ENCODE peak calls at places on chromosomes 2 and 18, in nine cellular contexts. U, C, H, X, L, M, O, S and I are unnamed samples.

GRCh38 chr2:16709769-16710168 is 44.1 kb upstream of the CYRIA start:
- DNase-seq in M (no peak), S (no peak), C (no peak), X (no peak), H (no peak), O (no peak), U (peak; percentile 36), L (no peak), I (no peak)

GRCh38 chr2:222305510-222306392 is 7.0 kb upstream of the PAX3 start:
- DNase-seq in O (no peak), X (no peak), C (no peak), L (no peak), M (no peak), H (peak; percentile 18), U (no peak), S (peak; percentile 64), I (no peak)

GRCh38 chr18:68714356-68714706 is 577 bp downstream of the TMX3 start:
- DNase-seq in X (no peak), H (no peak), O (no peak), C (peak; percentile 17), L (no peak), M (no peak), U (peak; percentile 21), S (peak; percentile 22), I (peak; percentile 32)

GRCh38 chr2:132589060-132589765 is 80.8 kb downstream of the LYPD1 start:
- DNase-seq in C (no peak), O (no peak), X (peak; percentile 4), L (no peak), M (no peak), U (no peak), H (no peak), S (no peak), I (no peak)

GRCh38 chr2:154495455-154495868 is 203.0 kb upstream of the KCNJ3 start:
- DNase-seq in X (no peak), M (no peak), O (no peak), C (no peak), S (no peak), L (no peak), H (no peak), U (no peak), I (no peak)

GRCh38 chr2:202114798-202115197 is 41.7 kb downstream of the KIAA2012 start:
- DNase-seq in U (no peak), L (no peak), X (no peak), M (no peak), C (no peak), O (no peak), S (no peak), H (no peak), I (no peak)

GRCh38 chr2:159093496-159093895 is 125.1 kb downstream of the TANC1 start:
- DNase-seq in X (no peak), H (no peak), U (no peak), M (no peak), L (no peak), O (no peak), S (no peak), C (no peak), I (no peak)

GRCh38 chr2:240858321-240858720 is 10.3 kb upstream of the AGXT start:
- DNase-seq in U (no peak), L (no peak), O (no peak), C (no peak), S (no peak), M (no peak), H (no peak), X (no peak), I (no peak)

GRCh38 chr18:71398530-71398929 is 1109.7 kb downstream of the SOCS6 start:
- DNase-seq in U (no peak), M (peak; percentile 19), O (no peak), X (peak; percentile 45), C (peak; percentile 15), L (no peak), H (peak; percentile 37), S (no peak), I (no peak)

GRCh38 chr18:50637961-50638622 is 78.2 kb downstream of the MAPK4 start:
- DNase-seq in M (no peak), X (no peak), S (no peak), U (no peak), L (no peak), C (no peak), O (no peak), H (no peak), I (no peak)

GRCh38 chr18:57134564-57135211 is 12.2 kb upstream of the BOD1L2 start:
- DNase-seq in O (no peak), H (peak; percentile 1), M (no peak), U (no peak), L (no peak), X (no peak), S (no peak), C (no peak), I (no peak)

GRCh38 chr18:57141208-57142129 is 5.4 kb upstream of the BOD1L2 start:
- DNase-seq in O (no peak), M (no peak), C (no peak), U (no peak), S (no peak), X (no peak), L (no peak), H (no peak), I (no peak)

GRCh38 chr18:57137847-57138246 is 9.0 kb upstream of the BOD1L2 start:
- DNase-seq in X (no peak), S (no peak), C (no peak), O (no peak), L (no peak), U (no peak), M (no peak), H (no peak), I (no peak)

GRCh38 chr18:57131782-57132181 is 15.1 kb upstream of the BOD1L2 start:
- DNase-seq in X (no peak), C (no peak), M (no peak), O (no peak), S (no peak), H (no peak), L (no peak), U (no peak), I (no peak)

GRCh38 chr18:57135705-57136104 is 11.2 kb upstream of the BOD1L2 start:
- DNase-seq in X (no peak), H (no peak), M (no peak), U (no peak), C (no peak), L (no peak), O (no peak), S (no peak), I (no peak)
- TF ChIP-seq CTCF in X (peak; percentile 24), H (peak; percentile 43), M (no peak), U (no peak), C (no peak), L (no peak), O (no peak), S (peak; percentile 49), I (no peak)

GRCh38 chr2:34266908-34267697 is 668.0 kb upstream of the FAM98A start:
- DNase-seq in O (no peak), U (no peak), C (no peak), L (no peak), H (no peak), M (no peak), X (peak; percentile 21), S (no peak), I (no peak)

DNA sequence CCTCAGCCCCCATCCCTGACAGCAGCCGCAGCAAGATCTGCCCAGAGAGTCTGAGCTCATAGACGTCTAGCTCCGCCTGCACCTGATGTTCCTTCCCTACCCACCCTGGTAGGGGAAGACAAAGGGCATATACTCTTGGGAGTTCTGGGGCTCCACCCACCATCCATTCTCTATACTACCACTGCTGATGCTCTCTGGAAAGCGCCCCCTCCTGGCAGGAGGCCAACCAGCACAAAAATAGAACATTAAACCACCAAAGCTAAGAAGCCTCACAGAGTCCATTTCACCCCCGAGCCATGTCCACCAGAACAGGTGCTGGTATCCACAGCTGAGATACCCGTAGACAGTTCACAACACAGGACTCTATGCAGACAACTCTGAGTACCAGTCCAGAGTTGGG is 662.6 kb upstream of the FAM98A start:
- DNase-seq in L (no peak), C (no peak), O (no peak), S (no peak), U (no peak), X (peak; percentile 7), M (no peak), H (no peak), I (no peak)
- TF ChIP-seq CTCF in L (no peak), C (no peak), O (no peak), S (peak; percentile 17), U (no peak), X (no peak), M (no peak), H (no peak), I (no peak)

GRCh38 chr18:7224198-7224597 is 6.7 kb upstream of the LRRC30 start:
- DNase-seq in L (no peak), O (no peak), M (no peak), H (no peak), S (no peak), X (no peak), C (no peak), U (no peak), I (no peak)

GRCh38 chr18:7221424-7222155 is 9.3 kb upstream of the LRRC30 start:
- DNase-seq in L (no peak), X (peak; percentile 23), H (peak; percentile 70), U (no peak), M (peak; percentile 54), O (peak; percentile 55), C (peak; percentile 12), S (peak; percentile 67), I (peak; percentile 28)
- TF ChIP-seq CTCF in L (peak; percentile 20), X (peak; percentile 62), H (peak; percentile 76), U (no peak), M (peak; percentile 91), O (peak; percentile 81), C (no peak), S (peak; percentile 61), I (peak; percentile 69)

GRCh38 chr2:212153923-212154322 is 384.7 kb downstream of the ERBB4 start:
- DNase-seq in X (no peak), U (no peak), L (no peak), M (no peak), S (no peak), O (no peak), H (no peak), C (no peak), I (no peak)

GRCh38 chr2:212142616-212143015 is 396.0 kb downstream of the ERBB4 start:
- DNase-seq in M (no peak), C (no peak), O (no peak), S (no peak), H (no peak), L (no peak), X (no peak), U (no peak), I (no peak)

GRCh38 chr2:212145111-212145510 is 393.5 kb downstream of the ERBB4 start:
- DNase-seq in M (no peak), C (no peak), S (no peak), X (no peak), H (peak; percentile 74), O (no peak), L (no peak), U (no peak), I (no peak)

DNA sequence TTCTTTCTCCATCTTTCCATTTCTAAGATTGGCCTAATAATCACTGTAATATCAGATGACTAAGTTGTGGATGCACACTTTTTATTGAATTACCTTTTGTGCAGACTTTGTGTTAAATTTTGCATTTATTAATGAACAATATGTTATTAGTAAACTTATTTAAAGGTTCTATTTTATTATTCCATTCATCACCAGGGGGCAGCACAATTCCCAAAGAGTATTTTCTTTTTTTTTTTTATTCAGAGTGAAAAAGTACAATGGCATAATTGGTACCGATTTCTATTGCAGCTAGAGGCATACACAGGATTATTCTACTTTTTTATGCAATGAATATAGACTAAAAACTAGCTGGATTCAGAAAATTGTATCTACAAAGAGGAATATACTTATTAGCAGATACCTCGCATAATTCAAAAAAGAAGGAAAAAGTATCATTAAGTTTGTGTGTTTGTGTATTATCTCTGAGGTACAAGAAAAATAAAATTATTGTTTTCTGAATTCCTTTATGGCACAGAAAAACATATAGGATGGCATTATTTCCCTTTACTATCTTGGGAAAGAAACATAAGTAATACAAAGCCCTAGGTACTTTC is 390.6 kb downstream of the ERBB4 start:
- DNase-seq in S (no peak), M (no peak), L (no peak), X (no peak), U (no peak), H (peak; percentile 47), O (no peak), C (no peak), I (peak; percentile 3)
- TF ChIP-seq CTCF in S (peak; percentile 73), M (no peak), L (peak; percentile 22), X (peak; percentile 36), U (peak; percentile 20), H (peak; percentile 39), O (peak; percentile 38), C (no peak), I (no peak)